ENCODE peak calls at places on chromosomes 5 and 9, in eight cellular contexts. P, X, B, F, V, D, H and L are unnamed samples.
A peak's percentile ranks its signal among the peaks of the same experiment; 100 is the strongest.

GRCh38 chr5:66796306-66797292 is 200.4 kb downstream of the MAST4 start:
- DNase-seq in V (no peak), H (peak; percentile 25), B (no peak), X (no peak), D (no peak), F (peak; percentile 33), P (peak; percentile 7), L (no peak)

GRCh38 chr5:170534941-170535340 is 31.1 kb downstream of the KCNIP1 start:
- DNase-seq in X (no peak), D (no peak), P (no peak), H (no peak), F (no peak), V (no peak), B (no peak), L (no peak)

GRCh38 chr9:107674252-107674936 is 184.8 kb upstream of the KLF4 start:
- DNase-seq in X (no peak), H (no peak), D (no peak), F (no peak), V (no peak), B (no peak), P (no peak), L (no peak)

GRCh38 chr5:94362857-94363256 is 255.5 kb downstream of the KIAA0825 start:
- DNase-seq in V (peak; percentile 13), F (peak; percentile 8), B (no peak), D (no peak), H (no peak), P (no peak), X (no peak), L (no peak)

GRCh38 chr9:130423272-130423671 is 21.5 kb upstream of the ASS1 start:
- DNase-seq in B (no peak), X (no peak), V (peak; percentile 4), P (no peak), F (no peak), D (no peak), H (no peak), L (no peak)

GRCh38 chr9:77892955-77893514 is 138.6 kb downstream of the GNAQ start:
- DNase-seq in P (no peak), V (no peak), B (no peak), D (no peak), F (no peak), H (no peak), X (no peak), L (no peak)

GRCh38 chr5:67268233-67269011 is 71.8 kb upstream of the CD180 start:
- DNase-seq in V (peak; percentile 97), X (no peak), P (peak; percentile 95), D (no peak), F (no peak), H (peak; percentile 71), B (no peak), L (no peak)

GRCh38 chr9:129910628-129911567 is 75.6 kb downstream of the USP20 start:
- DNase-seq in B (no peak), X (no peak), F (no peak), V (no peak), H (no peak), D (no peak), P (peak; percentile 100), L (no peak)

GRCh38 chr5:158478139-158478538 is 619.2 kb upstream of the CLINT1 start:
- DNase-seq in V (no peak), D (no peak), B (no peak), P (no peak), X (no peak), F (no peak), H (no peak), L (no peak)

GRCh38 chr5:83721878-83722779 is 1.5 kb upstream of the HAPLN1 start:
- DNase-seq in H (peak; percentile 83), X (no peak), F (peak; percentile 39), V (peak; percentile 50), D (no peak), B (no peak), P (peak; percentile 80), L (no peak)

GRCh38 chr5:150565868-150566267 is 57.9 kb downstream of the NDST1 start:
- DNase-seq in X (no peak), P (no peak), B (no peak), V (no peak), F (no peak), D (no peak), H (no peak), L (no peak)

GRCh38 chr5:1724822-1725602 is 74.6 kb downstream of the MRPL36 start:
- DNase-seq in V (no peak), D (no peak), X (no peak), F (no peak), P (peak; percentile 38), B (no peak), H (peak; percentile 78), L (no peak)

GRCh38 chr9:121667214-121667613 is 15.8 kb downstream of the DAB2IP start:
- DNase-seq in F (no peak), V (no peak), X (no peak), P (no peak), H (no peak), D (no peak), B (no peak), L (no peak)

GRCh38 chr5:124952079-124952478 is 205.6 kb upstream of the ZNF608 start:
- DNase-seq in X (no peak), H (no peak), D (no peak), F (no peak), V (no peak), B (no peak), P (peak; percentile 66), L (no peak)